ENCODE peak calls at places on chromosomes 3 and 15, in seven cellular contexts. K is Caco-2; Z is Jurkat, Clone E6-1; B is activated B cell treated with CpG ODN at 0.5 μM for 24 hours; H is hypothalamus; J is globus pallidus; E is OCI-M1. O is an unnamed sample.

GRCh38 chr3:24373198-24373959 is 121.3 kb downstream of the THRB start:
- DNase-seq in E (no peak), H (no peak), B (no peak), K (no peak), J (no peak), Z (no peak), O (no peak)

GRCh38 chr3:126523745-126524428 is at the start of gene CHST13:
- DNase-seq in J (no peak), B (no peak), Z (no peak), E (no peak), K (peak; percentile 77), H (no peak), O (no peak)

GRCh38 chr15:81013396-81013929 is 12.7 kb downstream of the TLNRD1 start:
- DNase-seq in J (no peak), B (no peak), H (no peak), Z (no peak), K (no peak), E (no peak), O (no peak)

GRCh38 chr3:39378092-39378491 is 5.1 kb upstream of the SLC25A38 start:
- DNase-seq in B (no peak), K (peak; percentile 67), Z (peak; percentile 89), E (no peak), J (no peak), H (no peak), O (no peak)

GRCh38 chr3:152302521-152303021 is 33.8 kb downstream of the MBNL1 start:
- DNase-seq in E (no peak), K (no peak), Z (no peak), J (no peak), B (no peak), H (no peak), O (no peak)

GRCh38 chr15:41474941-41475340 is 18.7 kb upstream of the ITPKA start:
- DNase-seq in H (no peak), E (no peak), K (no peak), B (no peak), J (no peak), Z (no peak), O (no peak)

GRCh38 chr15:44738340-44738984 is 2.1 kb downstream of the TRIM69 start:
- DNase-seq in J (peak; percentile 57), Z (peak; percentile 62), H (no peak), K (no peak), E (peak; percentile 85), B (no peak), O (no peak)

GRCh38 chr3:112319516-112320276 is 13.3 kb upstream of the CD200 start:
- DNase-seq in H (no peak), K (no peak), Z (no peak), B (no peak), J (no peak), E (no peak), O (no peak)